ENCODE peak calls at places on chromosomes 11 and 22, in seven cellular contexts. G is HEK293T, Y is HepG2, W is kidney glomerular epithelial cell, A is heart right ventricle, J is pulmonary artery endothelial cell, M is HuH-7.5. F is an unnamed sample.

GRCh38 chr11:97683733-97684132 is 1293.9 kb downstream of the JRKL start:
- DNase-seq in G (peak; percentile 10), W (no peak), Y (peak; percentile 10), J (no peak), M (no peak), A (no peak), F (no peak)

GRCh38 chr22:38273135-38273761 is 438 bp upstream of the TMEM184B start:
- DNase-seq in J (no peak), G (no peak), Y (no peak), A (no peak), W (no peak), M (no peak), F (no peak)

GRCh38 chr11:74559934-74560309 is 32.5 kb upstream of the POLD3 start:
- DNase-seq in Y (no peak), W (peak; percentile 39), A (no peak), J (no peak), G (no peak), M (no peak), F (no peak)

GRCh38 chr11:57490456-57491248 is 24.9 kb downstream of the SLC43A1 start:
- DNase-seq in A (no peak), J (no peak), Y (no peak), W (no peak), G (no peak), M (no peak), F (no peak)

GRCh38 chr11:128467041-128467440 is 120.3 kb downstream of the ETS1 start:
- DNase-seq in G (no peak), J (no peak), Y (no peak), W (no peak), M (no peak), A (no peak), F (peak; percentile 37)

GRCh38 chr22:20741634-20742581 is 32.0 kb upstream of the SERPIND1 start:
- DNase-seq in M (peak; percentile 54), W (no peak), G (peak; percentile 64), J (no peak), A (no peak), Y (peak; percentile 44), F (peak; percentile 18)

GRCh38 chr11:108870373-108871020 is 205.6 kb downstream of the DDX10 start:
- DNase-seq in M (no peak), J (peak; percentile 76), G (no peak), W (peak; percentile 64), Y (peak; percentile 15), A (no peak), F (no peak)

GRCh38 chr22:25399649-25400151 is 164.8 kb upstream of the GRK3 start:
- DNase-seq in J (no peak), W (no peak), G (no peak), Y (no peak), M (no peak), A (no peak), F (no peak)

GRCh38 chr11:47980907-47981621 is 705 bp downstream of the PTPRJ start:
- DNase-seq in W (peak; percentile 13), M (peak; percentile 46), J (no peak), Y (no peak), G (peak; percentile 59), A (peak; percentile 28), F (peak; percentile 44)

GRCh38 chr11:91396243-91397133 is 828.1 kb upstream of the FAT3 start:
- DNase-seq in W (peak; percentile 37), M (peak; percentile 7), J (no peak), G (no peak), A (no peak), Y (peak; percentile 82), F (no peak)

GRCh38 chr11:103633037-103633788 is 403.2 kb upstream of the DDI1 start:
- DNase-seq in Y (no peak), A (no peak), M (no peak), J (peak; percentile 58), W (peak; percentile 75), G (no peak), F (no peak)

GRCh38 chr11:71218789-71219499 is 33.4 kb downstream of the SHANK2 start:
- DNase-seq in M (no peak), Y (no peak), J (no peak), A (no peak), W (no peak), G (no peak), F (no peak)

GRCh38 chr11:57647960-57648776 is 1.5 kb downstream of the YPEL4 start:
- DNase-seq in G (no peak), Y (no peak), J (no peak), M (no peak), A (no peak), W (no peak), F (no peak)

GRCh38 chr22:40764743-40765441 is 54.3 kb downstream of the SLC25A17 start:
- DNase-seq in W (no peak), G (no peak), A (no peak), Y (no peak), J (no peak), M (no peak), F (peak; percentile 8)

GRCh38 chr11:128714881-128715280 is 21.0 kb downstream of the FLI1 start:
- DNase-seq in J (no peak), A (no peak), M (no peak), Y (no peak), G (no peak), W (no peak), F (no peak)

GRCh38 chr11:111837366-111837891 is 34.0 kb downstream of the ALG9 start:
- DNase-seq in A (no peak), M (no peak), W (no peak), G (no peak), Y (no peak), J (no peak), F (no peak)

GRCh38 chr22:34437140-34437539 is 516.9 kb upstream of the LARGE1 start:
- DNase-seq in M (no peak), A (no peak), Y (no peak), J (no peak), W (no peak), G (no peak), F (no peak)

GRCh38 chr11:23995891-23996290 is 501.0 kb upstream of the LUZP2 start:
- DNase-seq in Y (no peak), W (no peak), J (no peak), G (no peak), M (no peak), A (no peak), F (no peak)

GRCh38 chr22:39665661-39666431 is 95.3 kb downstream of the CACNA1I start:
- DNase-seq in A (no peak), M (no peak), J (no peak), W (no peak), G (no peak), Y (no peak), F (no peak)

GRCh38 chr22:42754658-42755057 is 34.0 kb upstream of the A4GALT start:
- DNase-seq in A (no peak), W (peak; percentile 18), M (no peak), G (no peak), J (no peak), Y (peak; percentile 94), F (no peak)

GRCh38 chr22:25357056-25357455 is 137.6 kb downstream of the CRYBB2 start:
- DNase-seq in G (no peak), Y (no peak), M (no peak), A (no peak), J (no peak), W (no peak), F (no peak)

GRCh38 chr11:47768090-47768620 is 1.0 kb upstream of the FNBP4 start:
- DNase-seq in W (peak; percentile 59), A (peak; percentile 85), G (peak; percentile 58), Y (no peak), M (no peak), J (peak; percentile 82), F (peak; percentile 49)

GRCh38 chr22:46280999-46281623 is 13.3 kb downstream of the TTC38 start:
- DNase-seq in W (no peak), M (no peak), Y (no peak), A (no peak), G (no peak), J (no peak), F (no peak)

GRCh38 chr11:17613983-17614382 is 66.9 kb downstream of the OTOG start:
- DNase-seq in J (no peak), M (no peak), G (no peak), Y (no peak), W (no peak), A (no peak), F (no peak)

GRCh38 chr11:115886111-115886733 is 382.0 kb upstream of the CADM1 start:
- DNase-seq in J (no peak), W (no peak), M (no peak), A (no peak), G (no peak), Y (no peak), F (no peak)

GRCh38 chr11:120058931-120059330 is 79.0 kb downstream of the TRIM29 start:
- DNase-seq in J (no peak), M (no peak), W (no peak), A (no peak), Y (no peak), G (no peak), F (no peak)

GRCh38 chr11:68438658-68439259 is 21.8 kb upstream of the PPP6R3 start:
- DNase-seq in G (no peak), J (no peak), M (no peak), W (no peak), Y (no peak), A (no peak), F (no peak)

GRCh38 chr11:64580387-64580786 is 10.6 kb upstream of the SLC22A12 start:
- DNase-seq in Y (no peak), A (no peak), M (no peak), G (no peak), J (no peak), W (no peak), F (no peak)

GRCh38 chr11:68997124-68997994 is 15.7 kb downstream of the MRGPRF start:
- DNase-seq in G (no peak), Y (no peak), A (peak; percentile 2), W (no peak), J (no peak), M (no peak), F (no peak)

GRCh38 chr11:73989156-73989555 is 6.5 kb upstream of the UCP2 start:
- DNase-seq in W (no peak), J (no peak), A (no peak), Y (no peak), M (no peak), G (no peak), F (no peak)

GRCh38 chr22:38489142-38489541 is 17.0 kb downstream of the DDX17 start:
- DNase-seq in M (no peak), J (no peak), Y (no peak), W (no peak), A (no peak), G (no peak), F (no peak)

GRCh38 chr11:76074178-76075112 is 131.9 kb downstream of the WNT11 start:
- DNase-seq in Y (no peak), M (no peak), G (no peak), W (no peak), A (no peak), J (no peak), F (no peak)

GRCh38 chr22:43213066-43213465 is 26.1 kb upstream of the TTLL12 start:
- DNase-seq in G (peak; percentile 45), J (no peak), A (no peak), Y (no peak), W (no peak), M (no peak), F (no peak)

GRCh38 chr11:61090521-61090920 is 11.8 kb upstream of the CD5 start:
- DNase-seq in G (no peak), W (no peak), J (no peak), Y (no peak), M (no peak), A (no peak), F (no peak)

GRCh38 chr11:3984896-3985295 is 109.7 kb upstream of the RRM1 start:
- DNase-seq in G (no peak), J (no peak), A (no peak), Y (no peak), M (no peak), W (no peak), F (peak; percentile 55)

GRCh38 chr11:134794192-134794591 is 382.1 kb upstream of the B3GAT1 start:
- DNase-seq in Y (no peak), W (no peak), G (no peak), M (no peak), A (no peak), J (no peak), F (no peak)

GRCh38 chr22:49997221-49997599 is 15.4 kb downstream of the IL17REL start:
- DNase-seq in G (no peak), W (no peak), M (no peak), A (no peak), J (no peak), Y (no peak), F (no peak)

GRCh38 chr11:76680517-76681425 is 10.2 kb upstream of the LRRC32 start:
- DNase-seq in M (peak; percentile 87), Y (peak; percentile 60), A (peak; percentile 87), W (peak; percentile 48), J (peak; percentile 39), G (peak; percentile 86), F (peak; percentile 69)